ENCODE peak calls at places on chromosomes 5 and 9, in six cellular contexts. O is H1, U is HL-60, A is K562, R is GM12878, P is HepG2. C is an unnamed sample.

GRCh38 chr5:179313849-179314521 is 31.3 kb downstream of the ADAMTS2 start:
- DNase-seq in O (no peak), U (no peak), A (no peak), R (no peak), P (no peak), C (peak)

GRCh38 chr5:142845402-142845901 is 75.3 kb downstream of the ARHGAP26 start:
- DNase-seq in O (no peak), U (no peak), A (peak), R (peak), P (no peak), C (peak)

GRCh38 chr5:167361841-167362240 is 929.6 kb upstream of the WWC1 start:
- DNase-seq in O (no peak), U (no peak), A (no peak), R (no peak), P (no peak), C (no peak)

GRCh38 chr5:146710348-146710747 is 168.2 kb downstream of the PPP2R2B start:
- DNase-seq in O (no peak), U (no peak), A (no peak), R (no peak), P (no peak), C (no peak)

GRCh38 chr9:101131326-101131725 is 102.8 kb downstream of the PLPPR1 start:
- DNase-seq in O (no peak), U (no peak), A (no peak), R (no peak), P (no peak), C (no peak)

GRCh38 chr9:93120846-93121315 is 13.2 kb downstream of the NINJ1 start:
- DNase-seq in O (no peak), U (no peak), A (no peak), R (no peak), P (no peak), C (no peak)

GRCh38 chr5:177996660-177997318 is 747 bp upstream of the PROP1 start:
- DNase-seq in O (no peak), U (no peak), A (no peak), R (no peak), P (no peak), C (no peak)

GRCh38 chr9:90961375-90961774 is 159.8 kb downstream of the SYK start:
- DNase-seq in O (no peak), U (no peak), A (no peak), R (no peak), P (no peak), C (no peak)

GRCh38 chr9:106403081-106403480 is 459.9 kb upstream of the ZNF462 start:
- DNase-seq in O (no peak), U (no peak), A (no peak), R (no peak), P (peak), C (no peak)

GRCh38 chr9:124493794-124494479 is 13.3 kb downstream of the NR5A1 start:
- DNase-seq in O (no peak), U (no peak), A (no peak), R (no peak), P (no peak), C (no peak)

GRCh38 chr5:23164971-23165370 is 311.8 kb upstream of the CDH12 start:
- DNase-seq in O (no peak), U (no peak), A (no peak), R (no peak), P (no peak), C (no peak)

GRCh38 chr5:54632131-54632551 is 114.6 kb downstream of the SNX18 start:
- DNase-seq in O (no peak), U (no peak), A (no peak), R (no peak), P (no peak), C (no peak)

GRCh38 chr5:172194985-172195774 is 1.2 kb downstream of the EFCAB9 start:
- DNase-seq in O (no peak), U (no peak), A (no peak), R (no peak), P (no peak), C (no peak)

GRCh38 chr5:154881986-154882385 is 23.6 kb downstream of the CNOT8 start:
- DNase-seq in O (no peak), U (no peak), A (no peak), R (no peak), P (no peak), C (no peak)

DNA sequence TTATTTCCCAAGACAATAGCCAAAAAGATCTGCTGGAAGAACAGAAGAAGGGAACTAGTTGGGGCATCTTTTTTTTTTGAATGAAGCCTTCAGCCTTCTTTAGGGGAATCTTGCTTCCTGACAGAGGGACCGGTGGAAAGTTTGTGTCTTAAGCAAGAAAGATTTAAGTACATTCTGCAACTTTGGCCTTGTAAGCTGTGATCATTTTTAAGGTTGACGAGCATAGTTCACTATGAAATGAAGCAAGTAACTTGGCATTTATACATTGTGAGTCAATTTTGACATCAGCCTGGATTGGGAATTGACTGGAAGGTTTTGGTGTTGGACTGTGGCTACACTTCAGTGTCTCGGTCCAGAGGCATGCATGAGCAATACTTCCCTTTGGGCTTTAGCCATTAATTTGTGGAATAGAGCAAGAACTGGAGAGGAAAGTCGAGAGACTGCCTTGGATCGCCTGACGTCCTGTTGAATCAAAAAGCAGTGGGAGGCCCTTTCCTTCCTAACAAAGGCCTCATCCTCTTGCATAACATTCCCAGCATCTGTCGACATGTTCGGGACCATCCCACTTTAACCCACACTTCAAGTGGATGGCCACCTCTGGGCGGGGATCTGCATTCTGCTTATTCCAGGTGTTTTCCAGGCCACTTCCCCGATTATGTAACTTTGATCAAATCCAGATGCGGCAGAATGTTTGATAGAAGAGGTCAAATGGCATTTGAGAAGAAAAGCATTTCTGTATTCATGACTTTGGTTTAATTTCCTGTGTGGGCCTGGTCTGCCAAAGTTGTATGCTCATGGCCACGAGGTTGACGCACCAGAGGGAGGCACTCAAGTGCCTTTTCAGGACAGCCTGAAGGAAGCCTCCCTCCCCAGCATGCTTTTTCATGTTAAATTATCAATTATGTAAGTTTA is 12.5 kb downstream of the ABL1 start:
- DNase-seq in O (no peak), U (no peak), A (peak), R (no peak), P (peak), C (peak)
- TF ChIP-seq GABPA in O (no peak), U (no peak), A (no peak), R (no peak), P (no peak), C (peak)

DNA sequence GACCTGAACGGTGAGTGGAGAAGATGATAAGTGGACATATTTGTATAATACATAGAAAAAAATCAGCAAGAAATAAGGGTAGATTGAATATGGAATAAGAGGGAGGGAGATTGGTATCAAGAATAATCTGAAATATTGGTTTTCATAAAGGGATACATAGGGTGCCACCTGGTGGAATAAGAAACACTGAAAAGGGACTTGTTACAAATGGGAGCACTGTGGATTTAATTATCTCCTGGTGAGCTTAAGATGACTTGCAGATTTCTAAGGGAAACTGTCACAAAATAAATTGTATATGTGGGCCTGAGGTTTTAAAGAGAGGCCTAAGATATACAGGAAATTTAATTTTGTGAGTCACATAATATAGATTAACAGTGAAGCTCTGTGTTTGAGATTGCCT is 1403.5 kb upstream of the CDH18 start:
- DNase-seq in O (no peak), U (no peak), A (no peak), R (no peak), P (peak), C (no peak)
- TF ChIP-seq GABPA in O (no peak), U (no peak), A (no peak), R (no peak), P (no peak), C (no peak)

GRCh38 chr5:78731884-78732283 is 83.3 kb upstream of the LHFPL2 start:
- DNase-seq in O (no peak), U (no peak), A (no peak), R (no peak), P (no peak), C (no peak)

GRCh38 chr5:78726003-78726402 is 77.4 kb upstream of the LHFPL2 start:
- DNase-seq in O (no peak), U (no peak), A (no peak), R (no peak), P (no peak), C (no peak)

GRCh38 chr5:78726556-78726955 is 78.0 kb upstream of the LHFPL2 start:
- DNase-seq in O (no peak), U (no peak), A (no peak), R (no peak), P (no peak), C (no peak)

GRCh38 chr5:78730300-78731094 is 81.9 kb upstream of the LHFPL2 start:
- DNase-seq in O (no peak), U (no peak), A (no peak), R (no peak), P (no peak), C (no peak)

GRCh38 chr5:78727786-78728761 is 79.5 kb upstream of the LHFPL2 start:
- DNase-seq in O (no peak), U (no peak), A (no peak), R (peak), P (peak), C (no peak)
- TF ChIP-seq GABPA in O (no peak), U (no peak), A (no peak), R (no peak), P (no peak), C (no peak)

GRCh38 chr5:135016926-135017325 is 17.1 kb downstream of the PITX1 start:
- DNase-seq in O (no peak), U (no peak), A (no peak), R (no peak), P (no peak), C (no peak)

GRCh38 chr5:135020111-135020895 is 13.7 kb downstream of the PITX1 start:
- DNase-seq in O (no peak), U (no peak), A (no peak), R (no peak), P (no peak), C (peak)

GRCh38 chr5:135019314-135019713 is 14.7 kb downstream of the PITX1 start:
- DNase-seq in O (no peak), U (no peak), A (peak), R (no peak), P (no peak), C (no peak)

GRCh38 chr5:135015942-135016341 is 18.1 kb downstream of the PITX1 start:
- DNase-seq in O (no peak), U (no peak), A (no peak), R (no peak), P (no peak), C (no peak)

DNA sequence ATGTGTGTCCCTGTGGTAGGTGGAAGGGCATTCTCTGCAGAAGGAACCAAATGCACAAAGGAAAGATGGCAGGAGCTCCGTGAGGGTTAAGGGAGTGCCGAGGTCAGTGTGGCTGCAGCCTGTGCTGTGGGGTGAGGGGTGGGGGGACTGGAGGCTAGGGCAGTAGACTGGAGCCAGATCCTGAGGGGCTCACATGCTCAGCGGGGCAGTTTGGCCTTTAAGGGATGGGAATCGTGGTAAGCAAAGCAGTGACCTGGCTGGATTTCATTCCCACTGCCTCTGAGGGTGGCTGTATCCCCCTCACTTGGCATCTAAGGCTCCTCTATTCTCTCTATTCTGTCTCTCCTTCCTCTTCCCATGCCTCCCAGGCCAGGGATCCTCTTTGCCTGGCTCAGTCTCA is 15.6 kb downstream of the PITX1 start:
- DNase-seq in O (no peak), U (no peak), A (no peak), R (no peak), P (no peak), C (no peak)
- TF ChIP-seq GABPA in O (no peak), U (no peak), A (no peak), R (no peak), P (no peak), C (no peak)

DNA sequence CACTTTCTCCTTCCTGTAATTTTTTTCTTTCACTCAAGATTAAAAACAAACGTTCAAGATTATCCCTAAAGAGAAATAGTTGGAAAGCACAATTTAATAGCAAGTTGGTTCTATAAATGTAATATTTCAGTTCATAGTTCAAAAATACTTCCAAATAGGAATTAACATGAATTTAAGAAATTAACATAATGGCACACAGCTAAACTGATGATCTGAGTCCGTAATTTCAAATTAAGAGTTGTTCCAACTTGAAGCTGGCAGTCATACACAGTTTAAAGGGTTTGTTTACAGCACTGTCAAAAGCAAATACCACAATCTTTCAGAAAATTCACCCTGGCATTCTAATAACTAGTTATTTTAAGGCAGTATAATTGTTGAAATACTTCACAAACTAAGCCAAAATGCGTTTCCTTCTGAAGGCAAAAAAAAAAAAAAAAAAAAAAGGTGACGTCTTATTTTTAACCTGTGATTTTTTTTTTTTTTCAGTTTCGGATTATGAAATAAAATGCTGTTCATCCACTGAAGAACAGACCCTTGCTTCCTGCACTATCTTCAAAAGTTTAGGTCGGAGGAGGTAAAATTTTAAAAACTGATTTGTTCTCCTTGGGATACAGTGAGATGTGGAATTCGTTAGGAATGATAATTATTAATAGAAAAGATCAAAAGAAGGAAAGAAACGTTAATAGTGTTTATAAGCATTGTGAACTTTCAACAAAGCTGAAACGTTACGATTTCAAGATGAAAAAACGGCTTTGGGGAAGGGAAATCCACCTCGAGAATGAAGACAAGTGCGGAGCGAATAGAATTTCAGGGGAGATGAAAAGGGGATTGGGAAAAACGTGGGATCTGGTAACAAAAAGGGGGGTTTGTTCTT is 898 bp downstream of the IL6ST start:
- DNase-seq in O (no peak), U (no peak), A (no peak), R (no peak), P (no peak), C (no peak)
- TF ChIP-seq GABPA in O (no peak), U (no peak), A (no peak), R (no peak), P (no peak), C (no peak)

DNA sequence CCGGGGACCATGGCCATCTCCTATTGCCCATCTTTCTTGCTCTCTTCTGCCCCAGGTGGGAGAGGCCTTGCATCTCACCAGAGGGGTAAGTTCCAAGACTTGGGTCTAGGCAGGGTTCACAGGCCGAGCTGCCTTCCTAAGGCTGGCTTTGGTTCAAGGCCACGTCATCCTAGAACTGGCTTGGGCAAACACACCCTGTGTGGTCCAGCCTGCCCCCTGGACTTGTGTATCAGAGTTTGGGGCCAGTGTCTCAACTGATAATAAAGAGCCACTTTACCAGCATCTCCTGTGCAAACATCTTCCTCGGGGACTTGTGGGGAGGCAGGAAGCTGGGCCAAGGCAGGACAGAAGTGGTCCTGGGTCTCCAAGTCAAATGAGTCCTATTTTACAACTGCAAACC is 17.8 kb downstream of the BOD1 start:
- DNase-seq in O (no peak), U (no peak), A (no peak), R (no peak), P (no peak), C (no peak)
- TF ChIP-seq GABPA in O (no peak), U (no peak), A (no peak), R (no peak), P (no peak), C (no peak)

GRCh38 chr5:156838966-156839365 is 11.1 kb upstream of the PPP1R2B start:
- DNase-seq in O (no peak), U (no peak), A (no peak), R (no peak), P (no peak), C (no peak)
- TF ChIP-seq GABPA in O (no peak), U (no peak), A (no peak), R (no peak), P (no peak), C (no peak)

DNA sequence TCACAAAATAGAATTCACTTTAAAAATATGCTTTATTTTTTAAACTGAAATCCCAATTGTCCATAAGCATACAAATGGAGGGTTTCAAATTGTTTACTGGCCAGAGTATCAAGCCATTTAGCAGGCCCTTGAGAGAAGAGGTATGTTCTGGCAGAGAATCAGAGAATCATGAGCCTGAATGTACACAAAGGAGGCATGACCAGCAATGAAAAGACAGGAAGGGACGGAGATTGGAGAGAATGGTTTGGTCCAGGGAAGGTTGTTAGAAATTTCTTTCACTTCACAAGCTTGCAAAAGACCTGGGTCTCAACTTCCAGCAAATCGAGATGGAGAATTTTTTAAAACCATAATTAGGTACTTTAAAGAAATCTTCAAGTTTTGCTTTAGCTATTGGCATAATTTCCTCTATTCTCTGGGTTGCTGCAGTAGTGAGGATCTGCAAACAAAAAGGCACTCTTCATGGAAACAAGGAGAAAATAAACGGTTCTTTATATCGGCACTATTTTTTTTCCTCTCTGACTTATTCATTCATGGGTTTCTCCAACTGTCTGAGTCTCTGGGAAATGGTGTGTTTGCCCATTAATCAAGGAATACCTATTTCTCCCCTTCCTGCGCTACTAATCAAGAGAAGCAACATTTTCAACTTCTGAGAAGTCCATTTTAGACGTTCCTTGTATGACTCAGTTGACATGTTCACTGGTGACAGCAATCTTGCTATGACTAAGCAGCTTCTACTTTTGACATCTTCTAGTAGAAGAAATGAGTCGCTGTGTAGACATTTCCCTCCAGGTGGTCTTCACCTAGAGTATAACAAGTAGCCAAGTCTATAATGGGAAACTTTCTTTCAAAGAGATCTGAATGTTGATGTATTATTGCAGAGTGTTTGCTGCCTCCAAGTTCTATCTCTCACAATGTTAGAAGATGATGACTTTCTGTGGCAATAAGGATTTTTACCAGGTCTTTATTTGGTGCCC is 23.1 kb upstream of the ERCC6L2 start:
- DNase-seq in O (no peak), U (no peak), A (peak), R (peak), P (no peak), C (no peak)
- TF ChIP-seq GABPA in O (no peak), U (no peak), A (no peak), R (peak), P (no peak), C (no peak)

C was measured in SK-N-SH.